ENCODE peak calls at places on chromosomes 12 and 14, in eight cellular contexts. F, D, B, W, Q, A, V and P are unnamed samples.

GRCh38 chr12:118611770-118612169 is 235.4 kb downstream of the SUDS3 start:
- DNase-seq in V (no peak), A (no peak), W (no peak), D (no peak), B (no peak), F (no peak), Q (no peak), P (no peak)

GRCh38 chr12:14833336-14833735 is 10.0 kb downstream of the ART4 start:
- DNase-seq in A (no peak), V (no peak), B (no peak), W (no peak), F (no peak), D (no peak), Q (no peak), P (no peak)

GRCh38 chr12:118773956-118774723 is 207.2 kb upstream of the SRRM4 start:
- DNase-seq in Q (no peak), F (peak), D (no peak), B (no peak), W (no peak), V (no peak), A (no peak), P (no peak)

GRCh38 chr14:55721353-55721752 is 141.3 kb downstream of the KTN1 start:
- DNase-seq in B (peak), D (no peak), Q (peak), F (no peak), W (peak), A (no peak), V (no peak), P (peak)

GRCh38 chr12:39426636-39427245 is 16.2 kb downstream of the KIF21A start:
- DNase-seq in A (no peak), W (no peak), D (no peak), V (no peak), Q (no peak), F (no peak), B (no peak), P (peak)

GRCh38 chr12:112305951-112306350 is 76.3 kb downstream of the HECTD4 start:
- DNase-seq in B (no peak), F (no peak), A (peak), Q (no peak), D (no peak), W (no peak), V (no peak), P (no peak)

GRCh38 chr12:122894173-122895121 is 1.5 kb downstream of the VPS37B start:
- DNase-seq in Q (no peak), A (no peak), F (no peak), W (no peak), B (no peak), D (no peak), V (no peak), P (no peak)

GRCh38 chr14:73788871-73789590 is 62.6 kb upstream of the PTGR2 start:
- DNase-seq in A (no peak), V (no peak), D (no peak), B (peak), Q (peak), F (no peak), W (no peak), P (peak)

GRCh38 chr12:88753074-88753473 is 172.8 kb upstream of the KITLG start:
- DNase-seq in A (no peak), V (no peak), B (peak), W (no peak), Q (peak), F (no peak), D (no peak), P (peak)

GRCh38 chr14:22487401-22487800 is 101.6 kb downstream of the DAD1 start:
- DNase-seq in A (no peak), D (no peak), W (no peak), B (no peak), V (no peak), Q (no peak), F (no peak), P (no peak)

GRCh38 chr12:40146800-40147797 is 41.2 kb upstream of the SLC2A13 start:
- DNase-seq in F (no peak), Q (no peak), B (no peak), A (no peak), D (no peak), V (no peak), W (no peak), P (no peak)

GRCh38 chr12:48814313-48815280 is 3.7 kb upstream of the CACNB3 start:
- DNase-seq in V (peak), F (peak), A (peak), D (peak), Q (peak), B (peak), W (no peak), P (peak)

GRCh38 chr12:101713059-101713682 is 15.7 kb downstream of the CHPT1 start:
- DNase-seq in W (no peak), B (no peak), D (peak), Q (no peak), A (no peak), F (no peak), V (no peak), P (peak)

GRCh38 chr14:91388551-91388975 is 29.1 kb downstream of the CCDC88C start:
- DNase-seq in D (no peak), A (no peak), B (no peak), W (no peak), Q (no peak), V (no peak), F (no peak), P (no peak)

GRCh38 chr12:67364228-67364627 is 95.1 kb downstream of the CAND1 start:
- DNase-seq in W (no peak), Q (no peak), B (peak), A (no peak), F (no peak), D (no peak), V (no peak), P (peak)

GRCh38 chr14:67943947-67944346 is 124.4 kb downstream of the RAD51B start:
- DNase-seq in V (peak), F (peak), B (peak), A (peak), D (peak), W (peak), Q (peak), P (peak)

GRCh38 chr12:40232602-40233001 is 7.8 kb downstream of the LRRK2 start:
- DNase-seq in W (no peak), B (no peak), Q (no peak), D (no peak), A (no peak), V (no peak), F (no peak), P (no peak)

GRCh38 chr12:86712425-86712843 is 456.2 kb upstream of the MGAT4C start:
- DNase-seq in B (peak), W (peak), Q (peak), V (no peak), A (no peak), F (no peak), D (no peak), P (peak)

GRCh38 chr12:3803865-3804472 is 51.1 kb upstream of the CRACR2A start:
- DNase-seq in B (peak), V (peak), W (peak), D (peak), F (peak), Q (peak), A (peak), P (peak)

GRCh38 chr14:38866461-38866860 is 236.6 kb downstream of the SEC23A start:
- DNase-seq in Q (peak), F (no peak), B (no peak), A (no peak), D (no peak), W (no peak), V (no peak), P (no peak)

GRCh38 chr12:101777476-101777875 is 38.2 kb upstream of the SYCP3 start:
- DNase-seq in Q (no peak), D (no peak), A (no peak), W (no peak), V (no peak), B (no peak), F (no peak), P (no peak)

GRCh38 chr14:70052990-70053389 is 135.8 kb downstream of the SLC8A3 start:
- DNase-seq in B (peak), Q (peak), F (peak), V (no peak), A (no peak), D (no peak), W (peak), P (peak)

GRCh38 chr12:65741662-65742480 is 82.4 kb upstream of the HMGA2 start:
- DNase-seq in V (no peak), D (peak), B (peak), W (no peak), F (peak), A (no peak), Q (peak), P (peak)

GRCh38 chr14:88463318-88463717 is 77.9 kb downstream of the SPATA7 start:
- DNase-seq in W (no peak), B (peak), F (no peak), V (no peak), A (no peak), D (no peak), Q (peak), P (no peak)

GRCh38 chr12:114636723-114637480 is 47.1 kb downstream of the TBX3 start:
- DNase-seq in W (no peak), Q (no peak), A (no peak), V (no peak), D (no peak), B (peak), F (no peak), P (peak)

GRCh38 chr14:54881761-54882401 is 20.7 kb downstream of the GCH1 start:
- DNase-seq in V (no peak), B (peak), W (no peak), F (no peak), A (no peak), D (no peak), Q (peak), P (peak)

GRCh38 chr12:21453312-21453852 is 15.9 kb downstream of the PYROXD1 start:
- DNase-seq in D (no peak), A (no peak), V (no peak), W (no peak), B (no peak), Q (no peak), F (no peak), P (no peak)

GRCh38 chr12:15788266-15789214 is 648 bp downstream of the EPS8 start:
- DNase-seq in A (peak), W (peak), V (peak), Q (peak), D (peak), B (peak), F (no peak), P (peak)

GRCh38 chr12:130955238-130955816 is 1.6 kb downstream of the ADGRD1 start:
- DNase-seq in Q (no peak), D (no peak), V (no peak), F (no peak), W (no peak), B (no peak), A (no peak), P (no peak)

GRCh38 chr12:78585132-78585531 is 279.4 kb upstream of the SYT1 start:
- DNase-seq in F (no peak), V (no peak), W (no peak), Q (no peak), D (no peak), A (no peak), B (no peak), P (no peak)

GRCh38 chr12:49909826-49910225 is 6.1 kb upstream of the FAIM2 start:
- DNase-seq in Q (peak), B (peak), V (no peak), F (peak), A (no peak), W (no peak), D (no peak), P (peak)

GRCh38 chr14:104940526-104941150 is 16.0 kb downstream of the PLD4 start:
- DNase-seq in B (peak), D (no peak), A (no peak), W (no peak), V (no peak), Q (no peak), F (no peak), P (no peak)

GRCh38 chr12:75932241-75932640 is 99.3 kb downstream of the PHLDA1 start:
- DNase-seq in B (no peak), W (no peak), V (no peak), D (no peak), Q (no peak), A (no peak), F (no peak), P (no peak)

GRCh38 chr14:99437706-99438105 is 43.0 kb downstream of the SETD3 start:
- DNase-seq in W (no peak), B (no peak), A (no peak), Q (no peak), V (no peak), F (no peak), D (no peak), P (no peak)

GRCh38 chr14:99445916-99446315 is 34.7 kb downstream of the SETD3 start:
- DNase-seq in W (no peak), B (no peak), V (no peak), D (no peak), F (no peak), A (no peak), Q (no peak), P (no peak)

GRCh38 chr14:99441918-99442317 is 38.7 kb downstream of the SETD3 start:
- DNase-seq in W (no peak), V (no peak), B (no peak), D (no peak), A (no peak), Q (no peak), F (no peak), P (no peak)

GRCh38 chr14:99440278-99440677 is 40.4 kb downstream of the SETD3 start:
- DNase-seq in D (no peak), F (peak), B (no peak), Q (no peak), A (no peak), V (no peak), W (no peak), P (no peak)

DNA sequence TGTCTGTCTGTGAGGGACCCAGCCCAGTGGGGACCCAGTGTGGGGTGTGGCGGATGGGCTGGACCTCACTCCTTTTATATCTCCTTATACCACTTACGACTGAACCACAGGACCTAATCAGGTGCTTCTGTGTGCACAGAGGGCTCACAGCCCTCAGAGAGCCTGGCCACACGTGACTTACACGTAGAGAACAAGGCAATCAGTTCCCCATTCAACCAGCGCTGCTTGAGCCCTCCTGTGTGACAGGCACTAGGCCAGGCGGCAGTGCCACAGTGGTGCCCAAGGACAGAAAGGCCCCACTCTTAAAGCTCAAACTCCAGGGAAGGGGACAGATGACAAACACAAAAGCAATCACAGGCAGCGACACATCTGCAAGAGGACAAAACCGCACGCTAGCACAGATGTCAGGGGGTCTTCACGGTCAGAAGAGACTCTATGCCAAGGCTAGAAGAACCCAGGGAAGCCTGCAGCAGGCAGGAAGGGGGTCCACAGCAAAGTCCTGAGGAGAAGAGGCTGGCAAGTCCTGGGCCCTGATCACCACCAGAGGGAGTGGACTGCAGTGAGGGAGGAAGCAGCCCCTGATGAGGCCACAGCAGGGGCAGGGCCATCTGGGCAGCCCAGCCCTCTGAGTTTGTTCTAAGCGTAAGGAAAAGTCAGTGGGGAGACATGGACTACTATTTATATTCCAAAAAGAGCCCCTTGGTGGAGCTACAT is 39.3 kb downstream of the SETD3 start:
- DNase-seq in Q (no peak), W (no peak), B (peak), A (no peak), D (no peak), F (peak), V (no peak), P (no peak)
- TF ChIP-seq CTCF in Q (peak), W (peak), B (peak), A (no peak), D (no peak), F (peak), V (no peak), P (no peak)

DNA sequence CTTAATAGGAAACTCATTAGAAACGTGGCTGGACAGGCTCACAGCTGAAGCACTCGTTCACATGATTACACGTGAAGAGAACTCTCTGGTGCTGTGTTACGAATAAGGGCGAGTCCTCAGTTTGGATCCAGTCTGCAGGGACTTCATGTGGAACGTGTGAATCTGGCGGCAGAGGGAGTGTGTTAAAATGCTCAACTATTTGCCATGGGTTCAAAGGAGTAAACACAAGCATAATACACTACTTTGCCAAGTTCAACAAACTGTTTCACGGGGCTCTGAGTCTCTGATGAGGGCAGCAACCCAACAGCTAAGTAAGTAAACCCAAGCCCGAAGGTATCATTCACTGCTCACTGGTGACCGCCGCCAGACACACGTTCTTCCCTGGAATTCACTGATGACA is 42.4 kb downstream of the NUAK1 start:
- DNase-seq in Q (peak), W (no peak), B (no peak), D (no peak), V (no peak), F (no peak), A (no peak), P (peak)
- H3K4me3 ChIP-seq in Q (no peak), W (no peak), B (no peak), D (no peak), V (no peak), F (no peak), A (no peak), P (no peak)

GRCh38 chr14:78141590-78141989 is 28.6 kb upstream of the NRXN3 start:
- DNase-seq in B (no peak), F (no peak), D (no peak), W (no peak), V (no peak), A (no peak), Q (no peak), P (no peak)
- TF ChIP-seq CTCF in B (no peak), F (no peak), D (no peak), W (no peak), V (no peak), A (no peak), Q (no peak), P (no peak)

DNA sequence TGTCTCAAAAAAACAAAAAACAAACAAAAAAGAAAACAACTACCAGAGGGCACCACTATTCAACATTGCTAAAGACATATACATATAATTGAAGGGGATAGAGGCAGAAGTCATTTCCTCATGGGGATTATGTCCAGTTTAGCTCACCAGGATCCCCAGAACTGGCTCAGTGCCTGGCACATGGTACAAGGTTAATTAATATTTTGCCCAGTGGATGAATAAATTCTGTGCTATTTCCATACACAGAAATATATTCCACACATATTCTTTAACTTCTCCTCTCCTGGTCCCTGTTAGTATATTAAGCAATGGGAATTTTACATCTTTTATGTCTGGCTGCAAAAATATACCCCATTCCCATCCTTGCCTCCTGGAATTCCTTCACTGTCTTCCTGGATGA is 6.7 kb downstream of the FOS start:
- DNase-seq in A (no peak), Q (no peak), W (no peak), B (no peak), F (no peak), V (no peak), D (no peak), P (no peak)
- H3K4me3 ChIP-seq in A (no peak), Q (no peak), W (no peak), B (no peak), F (no peak), V (no peak), D (no peak), P (no peak)

DNA sequence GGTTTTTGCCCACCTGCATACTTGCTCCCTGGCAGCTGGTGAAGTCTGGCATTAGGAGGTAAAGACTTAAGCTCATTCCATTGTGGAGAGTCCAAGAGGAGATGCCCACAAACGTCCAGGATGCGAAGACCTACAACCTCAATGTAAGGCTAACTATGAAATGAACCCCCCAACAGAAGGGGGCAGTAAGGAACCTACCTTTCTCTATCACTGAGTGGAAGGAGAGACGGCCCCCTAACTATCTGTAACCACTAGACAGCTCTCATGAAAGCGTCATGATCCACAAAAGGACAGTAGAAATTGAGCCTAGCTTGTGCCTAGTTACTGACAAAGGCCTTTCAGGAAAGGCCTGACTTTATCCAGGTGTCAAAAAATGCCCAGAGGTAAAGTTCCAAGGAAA is 55.3 kb downstream of the ZFYVE21 start:
- DNase-seq in D (no peak), A (no peak), W (no peak), Q (no peak), V (no peak), F (no peak), B (no peak), P (no peak)
- TF ChIP-seq CTCF in D (no peak), A (no peak), W (no peak), Q (no peak), V (no peak), F (peak), B (no peak), P (no peak)

GRCh38 chr14:94970937-94971730 is 186.2 kb downstream of the DICER1 start:
- DNase-seq in Q (no peak), D (no peak), W (no peak), V (no peak), F (no peak), A (no peak), B (peak), P (peak)
- H3K4me3 ChIP-seq in Q (no peak), D (no peak), W (no peak), V (peak), F (no peak), A (no peak), B (no peak), P (no peak)

GRCh38 chr12:43453761-43454160 is 98.2 kb downstream of the ADAMTS20 start:
- DNase-seq in W (no peak), F (no peak), V (no peak), D (no peak), B (no peak), A (no peak), Q (no peak), P (no peak)
- TF ChIP-seq CTCF in W (no peak), F (no peak), V (no peak), D (no peak), B (no peak), A (no peak), Q (no peak), P (no peak)

DNA sequence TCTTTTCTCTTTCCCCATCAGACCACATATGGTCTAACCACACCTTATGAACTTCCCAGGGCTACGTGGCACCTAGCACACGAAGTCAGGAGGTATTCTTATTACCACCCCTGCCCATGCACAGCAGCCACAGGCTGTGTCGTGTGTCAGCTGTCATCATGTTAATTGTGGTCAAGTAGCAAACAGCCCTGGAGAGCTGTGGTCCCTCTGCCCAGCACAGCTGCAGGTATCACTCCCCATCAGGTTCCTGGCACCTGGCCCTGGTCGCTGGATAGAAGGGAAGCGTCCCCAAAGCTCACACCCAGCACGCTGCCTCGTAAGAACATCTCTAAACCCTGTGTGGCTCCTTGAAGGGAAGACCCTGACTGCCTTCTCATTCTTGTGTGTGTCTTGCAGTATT is 45.4 kb downstream of the CLMN start:
- DNase-seq in V (no peak), Q (no peak), D (no peak), A (no peak), B (no peak), W (no peak), F (no peak), P (no peak)
- H3K4me3 ChIP-seq in V (no peak), Q (no peak), D (no peak), A (no peak), B (no peak), W (no peak), F (no peak), P (no peak)

GRCh38 chr12:103036581-103037214 is 79.2 kb downstream of the ASCL1 start:
- DNase-seq in F (no peak), D (no peak), Q (no peak), B (no peak), W (no peak), V (no peak), A (no peak), P (no peak)
- TF ChIP-seq CTCF in F (no peak), D (no peak), Q (no peak), B (no peak), W (no peak), V (no peak), A (no peak), P (no peak)